ENCODE peak calls at places on chromosomes 13 and 19, in seven cellular contexts. K is IMR-90; T is HEK293T; J is NCI-H460; B is AG09319; O is stimulated activated CD4-positive, alpha-beta T cell treated with anti-CD3 and anti-CD28 coated beads, Interleukin-2, amount 100 ng/mL, for 24 hours; R is hepatocyte. Y is an unnamed sample.

GRCh38 chr19:19597809-19598306 is 20.6 kb downstream of the PBX4 start:
- DNase-seq in K (no peak), T (no peak), J (no peak), B (no peak), O (peak), R (no peak), Y (no peak)

GRCh38 chr13:29858667-29859066 is 8.2 kb upstream of the UBL3 start:
- DNase-seq in K (peak), T (no peak), J (no peak), B (no peak), O (no peak), R (no peak), Y (peak)

GRCh38 chr13:66618702-66619101 is 611.4 kb downstream of the PCDH9 start:
- DNase-seq in K (peak), T (peak), J (peak), B (no peak), O (no peak), R (peak), Y (peak)

GRCh38 chr13:25478186-25478585 is 106.4 kb downstream of the ATP8A2 start:
- DNase-seq in K (no peak), T (no peak), J (peak), B (no peak), O (no peak), R (peak), Y (no peak)

GRCh38 chr19:42152876-42153275 is 20.6 kb upstream of the POU2F2 start:
- DNase-seq in K (no peak), T (no peak), J (no peak), B (no peak), O (no peak), R (no peak), Y (no peak)

GRCh38 chr19:32464279-32464678 is 58.7 kb downstream of the DPY19L3 start:
- DNase-seq in K (peak), T (no peak), J (peak), B (no peak), O (no peak), R (no peak), Y (peak)

GRCh38 chr19:39941151-39941550 is 6.7 kb upstream of the FCGBP start:
- DNase-seq in K (no peak), T (no peak), J (no peak), B (no peak), O (peak), R (no peak), Y (no peak)

GRCh38 chr19:17909017-17909732 is 23.6 kb upstream of the CCDC124 start:
- DNase-seq in K (no peak), T (no peak), J (no peak), B (no peak), O (no peak), R (no peak), Y (no peak)

GRCh38 chr19:3682286-3682685 is 18.0 kb downstream of the PIP5K1C start:
- DNase-seq in K (no peak), T (no peak), J (no peak), B (no peak), O (no peak), R (no peak), Y (no peak)

GRCh38 chr13:98500963-98501421 is 75.9 kb downstream of the STK24 start:
- DNase-seq in K (no peak), T (no peak), J (no peak), B (no peak), O (no peak), R (no peak), Y (no peak)

GRCh38 chr13:114151565-114152284 is 19.3 kb upstream of the RASA3 start:
- DNase-seq in K (no peak), T (no peak), J (no peak), B (no peak), O (peak), R (no peak), Y (no peak)

GRCh38 chr13:73440296-73440895 is 381.6 kb downstream of the KLF5 start:
- DNase-seq in K (no peak), T (no peak), J (no peak), B (no peak), O (no peak), R (no peak), Y (no peak)

GRCh38 chr13:30881931-30882899 is 23.9 kb upstream of the MEDAG start:
- DNase-seq in K (no peak), T (no peak), J (no peak), B (no peak), O (no peak), R (no peak), Y (peak)

GRCh38 chr13:97263160-97263559 is 41.0 kb downstream of the MBNL2 start:
- DNase-seq in K (no peak), T (no peak), J (no peak), B (no peak), O (no peak), R (no peak), Y (no peak)

GRCh38 chr19:51201712-51202111 is 23.2 kb upstream of the CD33 start:
- DNase-seq in K (no peak), T (no peak), J (no peak), B (no peak), O (no peak), R (no peak), Y (no peak)

GRCh38 chr19:17719730-17720486 is 628 bp downstream of the MAP1S start:
- DNase-seq in K (no peak), T (no peak), J (no peak), B (no peak), O (peak), R (peak), Y (no peak)

GRCh38 chr13:61111529-61111928 is 304.1 kb downstream of the PCDH20 start:
- DNase-seq in K (no peak), T (no peak), J (no peak), B (no peak), O (no peak), R (no peak), Y (no peak)

GRCh38 chr13:113098163-113098732 is 7.3 kb upstream of the F7 start:
- DNase-seq in K (peak), T (no peak), J (no peak), B (no peak), O (no peak), R (no peak), Y (peak)

GRCh38 chr19:756232-756631 is 5.3 kb downstream of the MISP start:
- DNase-seq in K (peak), T (peak), J (no peak), B (no peak), O (peak), R (no peak), Y (peak)

GRCh38 chr19:10927691-10928562 is 512 bp downstream of the YIPF2 start:
- DNase-seq in K (no peak), T (no peak), J (no peak), B (no peak), O (peak), R (no peak), Y (no peak)

GRCh38 chr13:110813646-110814624 is 100.4 kb downstream of the ING1 start:
- DNase-seq in K (no peak), T (no peak), J (no peak), B (no peak), O (no peak), R (no peak), Y (peak)